ENCODE peak calls at places on chromosomes 16 and 17, in eight cellular contexts. U is left ventricle myocardium inferior, L is colonic mucosa, E is endodermal cell, S is right cardiac atrium, Z is ovary, G is GM23248, Q is tibial nerve. W is an unnamed sample. For H3K9me3, the result is how much of the 10 kb centered on the place peaks cover.

GRCh38 chr16:67260426-67261063 is 11.8 kb downstream of the SLC9A5 start:
- DNase-seq in E (peak), Z (no peak), L (peak), Q (no peak), U (no peak), S (no peak), G (peak), W (no peak)

GRCh38 chr16:70151941-70152509 is 21.6 kb upstream of the CLEC18C start:
- DNase-seq in Q (no peak), L (peak), Z (no peak), U (no peak), E (no peak), S (no peak), G (no peak), W (no peak)

GRCh38 chr16:12489362-12489761 is 314.3 kb downstream of the CPPED1 start:
- DNase-seq in L (no peak), Q (no peak), S (no peak), U (no peak), E (no peak), G (no peak), Z (no peak), W (no peak)

GRCh38 chr17:34220776-34221390 is 34.2 kb upstream of the CCL2 start:
- DNase-seq in Z (no peak), Q (peak), G (no peak), L (no peak), U (no peak), S (no peak), E (no peak), W (no peak)

GRCh38 chr16:89598199-89598598 is 15.2 kb upstream of the DPEP1 start:
- DNase-seq in G (peak), L (no peak), S (no peak), E (no peak), Z (no peak), U (no peak), Q (no peak), W (no peak)

GRCh38 chr17:34725008-34725407 is 145.6 kb downstream of the TMEM132E start:
- DNase-seq in Q (no peak), L (no peak), S (no peak), G (no peak), U (no peak), Z (no peak), E (peak), W (no peak)

GRCh38 chr17:78798695-78799559 is 16.9 kb upstream of the CYTH1 start:
- DNase-seq in E (no peak), G (peak), U (no peak), S (peak), Z (no peak), L (no peak), Q (no peak), W (peak)

GRCh38 chr16:53744449-53744848 is 40.5 kb downstream of the FTO start:
- DNase-seq in Q (no peak), Z (no peak), S (no peak), G (no peak), U (no peak), E (peak), L (no peak), W (no peak)

GRCh38 chr16:10405386-10405939 is 19.6 kb downstream of the ATF7IP2 start:
- DNase-seq in Q (no peak), G (no peak), E (no peak), Z (no peak), U (no peak), S (no peak), L (no peak), W (no peak)

GRCh38 chr17:54968954-54969400 is 412 bp downstream of the STXBP4 start:
- DNase-seq in Z (no peak), U (no peak), Q (no peak), E (no peak), L (peak), G (peak), S (peak), W (no peak)

GRCh38 chr17:80111702-80112470 is 10.5 kb downstream of the GAA start:
- DNase-seq in G (no peak), Q (no peak), L (no peak), E (peak), U (no peak), Z (no peak), S (no peak), W (no peak)

GRCh38 chr17:4747847-4748246 is 8.1 kb upstream of the CXCL16 start:
- DNase-seq in L (no peak), U (no peak), S (no peak), Q (no peak), E (no peak), G (no peak), Z (no peak), W (peak)

GRCh38 chr17:2734939-2735338 is 14.5 kb downstream of the CCDC92B start:
- DNase-seq in S (peak), E (no peak), Z (no peak), Q (no peak), L (no peak), U (no peak), G (no peak), W (no peak)

GRCh38 chr17:40340880-40341807 is 23.4 kb downstream of the GJD3 start:
- DNase-seq in Z (peak), E (peak), S (peak), U (peak), Q (peak), G (peak), L (peak), W (peak)

GRCh38 chr17:34782271-34782670 is 179.0 kb downstream of the CCT6B start:
- DNase-seq in L (no peak), U (no peak), Q (no peak), G (no peak), E (no peak), S (no peak), Z (no peak), W (no peak)

GRCh38 chr16:88978608-88979346 is 1.8 kb upstream of the CBFA2T3 start:
- DNase-seq in U (no peak), S (peak), L (no peak), Z (no peak), G (no peak), Q (no peak), E (no peak), W (no peak)

GRCh38 chr16:84919267-84919666 is 92.1 kb downstream of the ZDHHC7 start:
- DNase-seq in L (no peak), Q (no peak), E (no peak), S (peak), G (peak), U (no peak), Z (no peak), W (no peak)

GRCh38 chr16:81204794-81205680 is 33.5 kb upstream of the BCO1 start:
- DNase-seq in L (peak), E (peak), U (no peak), G (peak), Z (no peak), Q (peak), S (no peak), W (no peak)

GRCh38 chr16:79947771-79948170 is 347.2 kb upstream of the MAF start:
- DNase-seq in Z (no peak), G (no peak), E (no peak), S (no peak), L (no peak), Q (no peak), U (no peak), W (no peak)

DNA sequence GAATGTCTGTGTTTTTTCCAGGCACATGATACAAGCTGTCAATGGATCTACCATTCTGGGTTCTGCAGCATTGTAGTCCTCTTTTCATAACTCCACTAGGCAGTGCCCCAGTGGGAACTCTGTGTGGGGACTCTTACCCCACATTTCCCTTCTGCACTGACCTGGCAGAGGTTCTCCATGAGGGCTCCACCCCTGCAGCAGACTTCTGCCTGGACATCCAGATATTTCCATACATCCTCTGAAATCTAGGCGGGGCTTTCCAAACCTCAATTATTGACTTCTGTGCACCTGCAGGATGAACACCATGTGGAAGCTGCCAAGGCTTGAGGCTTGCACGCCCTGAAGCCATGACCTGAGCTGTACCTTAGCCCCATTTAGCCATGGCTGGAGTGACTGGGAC is 56.0 kb downstream of the ACSM2A start:
- DNase-seq in Q (no peak), G (no peak), L (no peak), Z (no peak), S (no peak), E (no peak), U (no peak), W (no peak)
- H3K9me3 ChIP-seq in Q (under half), G (under half), L (under half), Z (under half), S (under half), E (half or more), U (under half), W (under half)

GRCh38 chr16:28038401-28038800 is 25.1 kb downstream of the GSG1L start:
- DNase-seq in E (no peak), Q (no peak), U (no peak), Z (no peak), L (no peak), G (no peak), S (no peak), W (no peak)

GRCh38 chr16:28041615-28042014 is 21.9 kb downstream of the GSG1L start:
- DNase-seq in S (no peak), L (no peak), G (no peak), E (no peak), Q (no peak), U (no peak), Z (no peak), W (no peak)

GRCh38 chr16:28039493-28039892 is 24.0 kb downstream of the GSG1L start:
- DNase-seq in S (no peak), U (no peak), Z (no peak), E (no peak), Q (no peak), L (no peak), G (no peak), W (no peak)

GRCh38 chr16:28040039-28040438 is 23.5 kb downstream of the GSG1L start:
- DNase-seq in U (no peak), L (no peak), E (peak), Z (no peak), S (no peak), G (no peak), Q (no peak), W (no peak)

DNA sequence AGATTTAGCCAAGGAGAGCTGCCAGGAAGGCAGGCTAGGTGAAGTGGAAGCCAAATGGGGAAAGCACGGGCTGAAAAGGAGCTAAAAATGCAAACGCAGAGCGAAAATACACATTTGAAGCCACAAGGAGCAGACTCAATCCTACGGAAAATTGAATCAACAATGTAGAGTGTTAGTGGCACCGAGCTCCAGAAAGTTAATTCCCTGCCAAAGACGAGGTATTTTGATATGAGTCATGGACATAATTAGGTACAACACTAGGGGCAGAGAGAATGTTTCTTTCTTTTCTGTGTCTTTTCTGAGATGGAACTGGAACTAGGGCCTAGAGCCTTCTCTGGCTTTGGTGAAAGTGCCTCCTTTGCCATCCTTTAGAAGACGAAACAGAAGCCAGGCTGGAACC is 20.7 kb downstream of the GSG1L start:
- DNase-seq in Z (no peak), U (no peak), Q (no peak), S (no peak), E (no peak), L (no peak), G (peak), W (no peak)
- H3K9me3 ChIP-seq in Z (under half), U (under half), Q (under half), S (under half), E (under half), L (under half), G (under half), W (under half)

DNA sequence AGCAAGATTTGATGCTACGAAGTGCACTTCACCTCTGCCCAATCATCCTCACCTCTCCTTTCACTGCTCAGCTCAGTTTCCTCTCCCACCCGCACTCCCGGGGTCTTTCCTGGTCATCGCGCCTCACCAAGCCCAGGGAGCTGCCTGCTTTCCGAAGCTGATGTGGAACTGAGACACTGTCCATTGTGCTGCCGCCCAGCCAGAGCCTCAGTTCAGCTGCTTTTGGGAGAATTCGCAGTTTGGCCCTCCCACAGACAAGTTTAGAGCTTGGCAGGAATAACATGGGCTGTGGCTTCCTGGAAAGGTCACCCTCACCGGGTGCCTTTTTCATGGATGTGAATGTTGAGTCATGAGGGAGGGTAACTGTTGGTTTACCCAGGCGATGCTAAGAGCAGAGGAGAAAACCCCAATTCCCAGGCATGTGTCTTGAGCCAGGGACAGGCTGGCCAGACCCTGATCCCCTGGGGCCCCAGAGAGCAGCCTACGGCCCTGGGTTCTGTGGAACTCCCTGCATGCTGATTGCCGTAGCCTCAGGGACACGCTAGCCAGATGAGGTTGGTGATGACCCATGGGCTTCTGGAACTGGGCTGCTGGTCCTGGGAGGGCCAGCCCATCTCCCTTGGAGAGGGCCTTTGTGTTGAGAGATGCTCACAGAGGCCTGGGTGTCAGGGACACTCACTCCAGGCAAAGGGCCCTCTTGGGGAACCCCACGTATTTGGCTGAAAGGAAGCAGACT is 1687.5 kb downstream of the TP53TG3F start:
- DNase-seq in Z (no peak), U (no peak), Q (no peak), L (no peak), S (no peak), G (no peak), E (no peak), W (peak)
- H3K9me3 ChIP-seq in Z (under half), U (under half), Q (under half), L (under half), S (under half), G (under half), E (half or more), W (under half)

DNA sequence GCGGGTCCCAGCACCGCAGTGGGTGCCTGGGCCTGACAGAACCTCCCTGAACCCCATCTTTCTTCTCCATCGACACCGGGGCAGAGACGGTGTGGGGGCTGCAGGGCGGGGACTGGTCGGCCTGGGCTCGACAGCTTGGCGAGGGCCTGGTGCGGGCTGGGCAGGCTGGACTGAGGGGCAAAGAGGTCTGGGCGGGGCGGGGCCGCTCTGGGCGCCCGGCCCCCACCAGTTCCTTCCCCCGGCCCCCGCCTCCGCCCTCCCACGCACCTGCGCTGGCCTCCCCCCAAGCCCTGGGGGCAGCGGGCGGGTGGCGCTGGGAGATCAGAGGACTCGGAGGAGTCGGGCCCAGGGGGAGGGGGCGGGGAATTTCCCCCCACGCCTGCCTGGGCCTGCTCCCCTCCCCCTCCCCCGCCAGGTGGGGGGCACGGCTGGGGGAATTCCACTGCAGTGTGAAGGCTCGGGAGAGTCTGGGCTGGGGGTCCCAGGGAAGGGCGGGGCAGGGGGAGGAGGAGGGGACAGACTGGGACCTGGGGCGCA is 933 bp upstream of the KREMEN2 start:
- DNase-seq in E (peak), G (no peak), L (peak), S (peak), Q (no peak), U (no peak), Z (peak), W (no peak)
- H3K9me3 ChIP-seq in E (under half), G (under half), L (under half), S (under half), Q (under half), U (under half), Z (under half), W (under half)

GRCh38 chr16:35200662-35201061 is 1741.2 kb downstream of the TP53TG3F start:
- DNase-seq in E (no peak), L (no peak), Q (no peak), U (no peak), Z (no peak), G (no peak), S (no peak), W (no peak)
- H3K9me3 ChIP-seq in E (half or more), L (under half), Q (under half), U (under half), Z (under half), G (under half), S (under half), W (under half)

GRCh38 chr17:50607522-50607921 is 27.2 kb upstream of the ABCC3 start:
- DNase-seq in S (no peak), G (no peak), Z (no peak), L (no peak), U (no peak), Q (no peak), E (no peak), W (no peak)
- H3K9me3 ChIP-seq in S (under half), G (under half), Z (under half), L (under half), U (under half), Q (under half), E (under half), W (under half)

DNA sequence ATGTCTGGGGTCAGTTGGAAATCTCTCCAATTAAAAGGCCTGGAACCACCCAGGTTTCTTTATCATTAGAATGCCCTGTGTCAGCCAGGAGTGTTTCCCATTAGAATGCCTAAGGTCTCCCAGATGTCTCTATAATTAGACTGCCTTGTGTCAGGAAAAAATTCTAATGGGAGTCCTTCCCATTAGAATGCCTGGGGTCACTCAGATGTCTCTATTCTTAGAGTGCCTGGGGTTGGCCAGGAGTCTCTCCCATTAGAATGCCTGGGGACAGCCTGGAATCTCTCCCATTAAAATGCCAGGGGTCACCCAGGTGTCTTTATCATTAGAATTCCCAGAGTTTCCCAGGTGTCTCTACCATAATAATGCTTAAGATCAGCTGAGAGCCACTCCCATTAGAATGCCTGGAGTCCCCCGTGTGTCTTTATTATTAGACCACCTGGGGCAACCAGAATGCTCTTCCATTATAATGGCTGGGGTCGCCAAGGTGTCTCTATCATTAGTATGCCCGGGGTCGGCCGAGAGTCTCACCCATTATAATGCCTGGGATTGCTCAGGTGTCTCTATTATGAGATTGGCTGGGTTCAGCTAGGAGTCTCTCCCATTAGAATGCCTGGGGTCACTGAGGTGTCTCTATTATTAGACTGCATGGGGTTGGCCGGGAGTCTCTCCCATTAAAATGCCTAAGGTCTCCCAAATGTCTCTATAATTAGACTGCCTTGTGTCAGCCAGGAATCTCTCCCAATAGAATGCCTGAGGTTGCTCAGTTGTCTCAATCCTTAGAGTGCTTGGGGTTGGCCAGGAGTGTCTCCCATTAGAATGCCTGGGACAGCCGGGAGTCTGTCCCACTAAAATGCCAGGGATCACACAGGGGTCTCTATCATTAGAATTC is 2254.6 kb downstream of the TP53TG3F start:
- DNase-seq in S (peak), Z (no peak), L (no peak), G (no peak), E (no peak), U (no peak), Q (no peak), W (no peak)
- H3K9me3 ChIP-seq in S (under half), Z (under half), L (under half), G (under half), E (half or more), U (under half), Q (under half), W (under half)

GRCh38 chr17:28076138-28076537 is 33.7 kb downstream of the NLK start:
- DNase-seq in G (no peak), L (no peak), U (no peak), E (no peak), S (no peak), Z (no peak), Q (no peak), W (no peak)

GRCh38 chr17:28071891-28072606 is 29.6 kb downstream of the NLK start:
- DNase-seq in L (no peak), U (no peak), G (no peak), Z (no peak), Q (no peak), E (no peak), S (no peak), W (no peak)

GRCh38 chr17:28071179-28071578 is 28.7 kb downstream of the NLK start:
- DNase-seq in Z (no peak), U (no peak), S (no peak), E (no peak), G (no peak), L (no peak), Q (no peak), W (no peak)

GRCh38 chr17:28074010-28074409 is 31.5 kb downstream of the NLK start:
- DNase-seq in U (no peak), L (no peak), Z (no peak), Q (no peak), E (no peak), S (no peak), G (no peak), W (no peak)

GRCh38 chr17:28072935-28073533 is 30.6 kb downstream of the NLK start:
- DNase-seq in G (no peak), S (no peak), Q (no peak), Z (no peak), U (no peak), E (peak), L (no peak), W (no peak)
- H3K9me3 ChIP-seq in G (under half), S (under half), Q (under half), Z (under half), U (under half), E (under half), L (under half), W (under half)

W was measured in aorta.